ENCODE peak calls at places on chromosomes 4 and X, in nine cellular contexts. C is activated T-cell treated with anti-CD3 and anti-CD28 coated beads for 48 hours; B is HL-60; I is ACHN; A is uterus; W is NCI-H1417; H is kidney tubule cell; M is stimulated activated CD4-positive, alpha-beta T cell treated with anti-CD3 and anti-CD28 coated beads, Interleukin-12 subunit alpha, Interleukin-12 subunit beta, amount 100 ng/mL, for 24 hours; R is NCI-H1092 treated with DMSO at 0.1 percent for 48 hours. N is an unnamed sample.

GRCh38 chrX:3165808-3166207 is 124.5 kb downstream of the ARSF start:
- DNase-seq in C (no peak), B (no peak), I (no peak), A (no peak), W (no peak), H (no peak), M (no peak), R (no peak), N (no peak)

GRCh38 chr4:25485104-25485503 is 108.0 kb downstream of the ANAPC4 start:
- DNase-seq in C (no peak), B (no peak), I (no peak), A (no peak), W (no peak), H (no peak), M (no peak), R (no peak), N (no peak)

GRCh38 chr4:20698820-20699219 is 1.4 kb upstream of the PACRGL start:
- DNase-seq in C (no peak), B (no peak), I (no peak), A (no peak), W (no peak), H (no peak), M (no peak), R (no peak), N (no peak)

GRCh38 chrX:29787666-29788065 is 427.7 kb upstream of the MAGEB2 start:
- DNase-seq in C (no peak), B (peak), I (no peak), A (no peak), W (no peak), H (no peak), M (no peak), R (no peak), N (no peak)

GRCh38 chr4:172129593-172129992 is 316.4 kb downstream of the GALNTL6 start:
- DNase-seq in C (no peak), B (no peak), I (no peak), A (no peak), W (no peak), H (no peak), M (no peak), R (no peak), N (no peak)

GRCh38 chrX:107716045-107716684 is 59.4 kb downstream of the TSC22D3 start:
- DNase-seq in C (no peak), B (no peak), I (no peak), A (peak), W (peak), H (peak), M (no peak), R (no peak), N (no peak)

GRCh38 chr4:100248476-100248875 is 58.2 kb upstream of the DDIT4L start:
- DNase-seq in C (no peak), B (no peak), I (no peak), A (no peak), W (no peak), H (peak), M (no peak), R (no peak), N (no peak)

GRCh38 chr4:118974758-118975157 is 86.1 kb downstream of the SYNPO2 start:
- DNase-seq in C (no peak), B (no peak), I (no peak), A (no peak), W (no peak), H (peak), M (no peak), R (no peak), N (no peak)

GRCh38 chr4:137307806-137308205 is 224.5 kb downstream of the PCDH18 start:
- DNase-seq in C (no peak), B (no peak), I (no peak), A (peak), W (no peak), H (peak), M (no peak), R (no peak), N (no peak)

GRCh38 chr4:159484861-159485260 is 382.0 kb downstream of the RAPGEF2 start:
- DNase-seq in C (no peak), B (no peak), I (no peak), A (no peak), W (no peak), H (no peak), M (no peak), R (no peak), N (no peak)

GRCh38 chr4:128573781-128574508 is 235.6 kb upstream of the JADE1 start:
- DNase-seq in C (no peak), B (no peak), I (peak), A (no peak), W (no peak), H (peak), M (no peak), R (no peak), N (no peak)

GRCh38 chrX:32139463-32139862 is 1067.6 kb upstream of the FTHL17 start:
- DNase-seq in C (no peak), B (no peak), I (no peak), A (no peak), W (no peak), H (no peak), M (no peak), R (no peak), N (no peak)

GRCh38 chr4:71333960-71334951 is 4.6 kb upstream of the SLC4A4 start:
- DNase-seq in C (no peak), B (no peak), I (no peak), A (no peak), W (no peak), H (peak), M (no peak), R (no peak), N (no peak)

GRCh38 chrX:30561191-30561590 is 16.4 kb downstream of the TASL start:
- DNase-seq in C (no peak), B (no peak), I (no peak), A (no peak), W (no peak), H (no peak), M (no peak), R (no peak), N (no peak)

GRCh38 chr4:109067509-109068205 is 234.8 kb downstream of the COL25A1 start:
- DNase-seq in C (no peak), B (no peak), I (no peak), A (no peak), W (no peak), H (peak), M (no peak), R (no peak), N (no peak)

GRCh38 chrX:63503541-63503940 is 152.4 kb upstream of the SPIN4 start:
- DNase-seq in C (no peak), B (no peak), I (peak), A (no peak), W (no peak), H (peak), M (no peak), R (no peak), N (no peak)

GRCh38 chr4:64784125-64784524 is 374.9 kb upstream of the TECRL start:
- DNase-seq in C (no peak), B (no peak), I (no peak), A (no peak), W (peak), H (peak), M (no peak), R (peak), N (no peak)

GRCh38 chr4:37268311-37268710 is 23.8 kb downstream of the NWD2 start:
- DNase-seq in C (no peak), B (no peak), I (no peak), A (no peak), W (no peak), H (no peak), M (no peak), R (no peak), N (no peak)

N was measured in SW 1271.